ENCODE peak calls at places on chromosomes 13 and 19, in ten cellular contexts. H, I, M, K, U, F, Q, L, G and P are unnamed samples.

GRCh38 chr19:17794731-17795494 is at the start of gene B3GNT3:
- DNase-seq in G (no peak), U (peak; percentile 31), M (no peak), H (peak; percentile 78), Q (no peak), F (peak; percentile 39), L (peak; percentile 38), K (no peak), I (peak; percentile 87), P (peak; percentile 19)

GRCh38 chr13:28002886-28003698 is 14.6 kb upstream of the URAD start:
- DNase-seq in I (peak; percentile 61), H (no peak), G (no peak), U (no peak), L (no peak), K (no peak), F (no peak), M (no peak), Q (no peak), P (no peak)

GRCh38 chr19:47406711-47407416 is 12.5 kb downstream of the MEIS3 start:
- DNase-seq in M (peak; percentile 86), K (no peak), I (no peak), U (no peak), L (no peak), H (no peak), F (no peak), Q (no peak), G (no peak), P (no peak)

GRCh38 chr19:13511947-13512346 is 5.7 kb upstream of the CACNA1A start:
- DNase-seq in M (no peak), Q (no peak), U (no peak), H (no peak), F (no peak), L (no peak), G (no peak), I (no peak), K (no peak), P (no peak)

GRCh38 chr19:33683881-33684549 is 62.3 kb downstream of the CHST8 start:
- DNase-seq in F (peak; percentile 39), K (no peak), U (no peak), I (peak; percentile 69), Q (no peak), H (no peak), G (no peak), L (no peak), M (peak; percentile 79), P (no peak)

GRCh38 chr19:48966541-48967345 is 1.6 kb downstream of the FTL start:
- DNase-seq in L (no peak), F (peak; percentile 40), I (no peak), K (no peak), Q (no peak), M (peak; percentile 26), H (no peak), G (no peak), U (no peak), P (peak; percentile 18)

GRCh38 chr13:110187501-110188161 is 119.3 kb downstream of the COL4A1 start:
- DNase-seq in M (peak; percentile 50), I (no peak), Q (no peak), L (peak; percentile 69), U (no peak), H (no peak), G (no peak), F (peak; percentile 97), K (no peak), P (no peak)

GRCh38 chr13:109156181-109156935 is 526.9 kb downstream of the MYO16 start:
- DNase-seq in L (peak; percentile 37), I (no peak), Q (no peak), G (no peak), F (peak; percentile 88), H (no peak), K (no peak), U (no peak), M (no peak), P (no peak)

GRCh38 chr19:2014731-2015610 is 543 bp downstream of the BTBD2 start:
- DNase-seq in L (no peak), G (no peak), Q (peak; percentile 54), K (peak; percentile 7), U (no peak), F (no peak), M (no peak), I (no peak), H (no peak), P (no peak)

GRCh38 chr19:5676105-5676671 is 4.1 kb downstream of the MICOS13 start:
- DNase-seq in F (no peak), K (no peak), M (no peak), I (no peak), Q (no peak), U (no peak), H (no peak), G (no peak), L (no peak), P (no peak)

GRCh38 chr19:41930322-41930722 is 2.1 kb upstream of the ERFL start:
- DNase-seq in L (no peak), K (no peak), G (no peak), Q (no peak), I (no peak), H (no peak), F (no peak), U (no peak), M (no peak), P (no peak)

GRCh38 chr13:27449081-27449603 is 1.2 kb downstream of the MTIF3 start:
- DNase-seq in M (no peak), I (no peak), H (no peak), U (no peak), L (no peak), K (no peak), G (no peak), F (no peak), Q (no peak), P (no peak)

GRCh38 chr19:19051478-19052213 is 12.1 kb upstream of the SLC25A42 start:
- DNase-seq in K (no peak), U (no peak), H (no peak), M (peak; percentile 41), L (no peak), Q (no peak), G (no peak), I (no peak), F (no peak), P (no peak)

GRCh38 chr13:72638059-72638815 is 89.2 kb downstream of the MZT1 start:
- DNase-seq in H (no peak), Q (no peak), M (peak; percentile 17), I (no peak), K (no peak), U (no peak), F (no peak), G (no peak), L (no peak), P (no peak)

GRCh38 chr19:17389288-17389687 is 4.7 kb downstream of the CCDC194 start:
- DNase-seq in F (no peak), H (no peak), I (no peak), K (no peak), M (no peak), U (no peak), G (no peak), Q (no peak), L (no peak), P (no peak)

GRCh38 chr13:87953381-87953780 is 282.2 kb downstream of the SLITRK5 start:
- DNase-seq in K (no peak), M (no peak), H (no peak), L (no peak), G (no peak), F (no peak), I (no peak), Q (no peak), U (no peak), P (no peak)

GRCh38 chr19:29107831-29108230 is 105.1 kb downstream of the UQCRFS1 start:
- DNase-seq in H (no peak), L (no peak), F (no peak), K (no peak), I (no peak), Q (no peak), G (no peak), M (no peak), U (no peak), P (no peak)

GRCh38 chr13:39263033-39263432 is 224.8 kb downstream of the NHLRC3 start:
- DNase-seq in L (no peak), H (no peak), Q (peak; percentile 40), G (no peak), U (no peak), I (no peak), K (peak; percentile 20), F (peak; percentile 52), M (peak; percentile 32), P (no peak)

GRCh38 chr13:102198418-102199322 is 203.2 kb downstream of the FGF14 start:
- DNase-seq in G (no peak), M (no peak), Q (no peak), F (peak; percentile 7), I (no peak), U (no peak), H (no peak), K (no peak), L (no peak), P (no peak)